ENCODE peak calls at places on chromosome 13, in four cellular contexts. One of them, this sample, is unnamed. For H3K4me1, the result is how much of the 10 kb centered on the place peaks cover.

GRCh38 chr13:38767506-38768265 is 80.8 kb downstream of the FREM2 start:
- DNase-seq in testis: no peak
- DNase-seq in psoas muscle: no peak
- DNase-seq in vagina: no peak
- DNase-seq in this sample: no peak

GRCh38 chr13:32515246-32515645 is 23.3 kb downstream of the N4BP2L2 start:
- DNase-seq in psoas muscle: no peak
- DNase-seq in testis: no peak
- DNase-seq in vagina: no peak
- DNase-seq in this sample: peak

GRCh38 chr13:33494596-33495214 is 209.2 kb upstream of the STARD13 start:
- DNase-seq in psoas muscle: no peak
- DNase-seq in vagina: no peak
- DNase-seq in testis: no peak
- DNase-seq in this sample: no peak

GRCh38 chr13:79992111-79992510 is 348.8 kb downstream of the SPRY2 start:
- DNase-seq in testis: no peak
- DNase-seq in psoas muscle: no peak
- DNase-seq in vagina: no peak
- DNase-seq in this sample: no peak

GRCh38 chr13:73307481-73307880 is 248.7 kb downstream of the KLF5 start:
- DNase-seq in psoas muscle: no peak
- DNase-seq in vagina: no peak
- DNase-seq in testis: no peak
- DNase-seq in this sample: no peak

GRCh38 chr13:74153316-74153715 is 19.1 kb upstream of the KLF12 start:
- DNase-seq in psoas muscle: no peak
- DNase-seq in testis: no peak
- DNase-seq in vagina: no peak
- DNase-seq in this sample: no peak

GRCh38 chr13:80399340-80400163 is 58.6 kb upstream of the SPRY2 start:
- DNase-seq in psoas muscle: no peak
- DNase-seq in vagina: no peak
- DNase-seq in testis: no peak
- DNase-seq in this sample: no peak

GRCh38 chr13:49828452-49828851 is 36.0 kb upstream of the KPNA3 start:
- DNase-seq in psoas muscle: no peak
- DNase-seq in testis: no peak
- DNase-seq in vagina: no peak
- DNase-seq in this sample: no peak

GRCh38 chr13:110300090-110300815 is 6.7 kb downstream of the COL4A1 start:
- DNase-seq in testis: no peak
- DNase-seq in vagina: no peak
- DNase-seq in psoas muscle: no peak
- DNase-seq in this sample: no peak

GRCh38 chr13:112861876-112862615 is 107.0 kb upstream of the MCF2L start:
- DNase-seq in psoas muscle: no peak
- DNase-seq in vagina: no peak
- DNase-seq in testis: no peak
- DNase-seq in this sample: no peak

GRCh38 chr13:114038211-114038613 is 64.3 kb upstream of the C13orf46 start:
- DNase-seq in psoas muscle: no peak
- DNase-seq in vagina: no peak
- DNase-seq in testis: no peak
- DNase-seq in this sample: no peak
- H3K4me1 ChIP-seq in psoas muscle: under half
- H3K4me1 ChIP-seq in vagina: half or more
- H3K4me1 ChIP-seq in testis: under half
- H3K4me1 ChIP-seq in this sample: under half

GRCh38 chr13:44311011-44311481 is 62.6 kb upstream of the SERP2 start:
- DNase-seq in psoas muscle: peak
- DNase-seq in testis: no peak
- DNase-seq in vagina: peak
- DNase-seq in this sample: no peak
- H3K27ac ChIP-seq in psoas muscle: peak
- H3K27ac ChIP-seq in testis: no peak
- H3K27ac ChIP-seq in vagina: peak
- H3K27ac ChIP-seq in this sample: no peak

DNA sequence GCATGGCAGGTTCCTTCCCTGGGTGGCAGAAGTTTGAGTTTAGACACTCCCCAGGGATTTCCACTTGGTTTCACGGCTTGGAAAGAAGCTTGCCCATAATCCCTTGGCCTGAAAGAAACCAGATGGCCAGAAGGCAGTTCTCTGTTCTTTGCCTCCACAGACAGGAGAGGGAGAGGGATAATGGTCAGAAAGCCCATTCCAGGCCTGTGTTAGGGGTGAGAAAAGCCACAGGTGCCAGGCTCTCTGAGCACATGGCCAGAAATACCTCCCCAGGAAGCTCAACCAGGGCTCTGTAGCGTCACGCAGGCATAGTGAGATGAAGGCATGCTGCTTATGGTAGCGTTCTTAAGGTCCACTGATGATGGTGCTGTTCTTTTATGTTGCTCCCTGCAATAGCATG is 236.2 kb downstream of the FOXO1 start:
- DNase-seq in psoas muscle: no peak
- DNase-seq in testis: no peak
- DNase-seq in vagina: no peak
- DNase-seq in this sample: no peak
- H3K4me1 ChIP-seq in psoas muscle: under half
- H3K4me1 ChIP-seq in testis: under half
- H3K4me1 ChIP-seq in vagina: under half
- H3K4me1 ChIP-seq in this sample: under half

DNA sequence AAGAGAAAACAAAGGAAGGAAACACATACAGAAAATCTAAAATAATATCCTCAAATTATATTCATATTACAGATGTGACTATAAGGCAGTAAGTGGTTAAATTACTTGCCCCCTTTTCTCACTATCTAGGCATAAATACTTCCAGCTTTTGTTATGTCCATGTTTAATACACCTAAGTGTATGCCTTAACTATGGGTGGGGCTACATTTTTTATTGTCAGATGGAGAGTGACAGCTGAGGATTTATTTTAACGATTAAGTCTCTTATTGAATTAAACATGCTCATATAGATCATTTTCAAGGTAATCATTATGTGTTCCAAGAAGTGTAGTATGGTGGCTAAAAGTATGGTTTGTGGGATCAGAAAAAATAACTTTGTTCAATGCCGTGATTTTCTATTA is 909.3 kb downstream of the GPC5 start:
- DNase-seq in psoas muscle: no peak
- DNase-seq in vagina: no peak
- DNase-seq in testis: no peak
- DNase-seq in this sample: no peak
- H3K27ac ChIP-seq in psoas muscle: no peak
- H3K27ac ChIP-seq in vagina: no peak
- H3K27ac ChIP-seq in testis: no peak
- H3K27ac ChIP-seq in this sample: no peak

DNA sequence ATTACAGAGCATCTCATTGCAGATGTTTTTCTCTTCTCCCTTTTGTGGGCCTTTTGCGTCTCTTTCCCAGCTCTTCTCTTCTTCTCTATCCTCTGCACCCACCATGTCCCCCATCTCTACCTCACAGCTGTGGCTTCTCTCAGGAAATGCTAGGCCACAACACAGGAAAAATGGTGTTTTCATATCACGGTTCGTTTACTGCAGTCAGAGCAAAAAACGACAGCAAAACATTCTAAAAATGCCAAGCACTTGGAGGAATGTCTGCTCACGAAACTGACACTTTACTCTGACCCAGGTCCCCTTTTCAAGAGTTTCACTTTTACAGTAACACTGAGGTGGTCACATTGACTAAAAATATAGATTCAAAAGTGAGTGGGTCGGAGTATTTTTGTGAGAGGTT is 152.2 kb downstream of the DCT start:
- DNase-seq in psoas muscle: no peak
- DNase-seq in vagina: no peak
- DNase-seq in testis: no peak
- DNase-seq in this sample: no peak
- H3K4me1 ChIP-seq in psoas muscle: under half
- H3K4me1 ChIP-seq in vagina: under half
- H3K4me1 ChIP-seq in testis: under half
- H3K4me1 ChIP-seq in this sample: under half

This sample was measured in right lobe of liver.